ENCODE peak calls at places on chromosome 12, in nine cellular contexts. O is stimulated activated CD8-positive, alpha-beta memory T cell treated with anti-CD3 and anti-CD28 coated beads, Interleukin-12 subunit alpha, Interleukin-12 subunit beta, amount 100 ng/mL, for 4 hours; E is HTR-8/SVneo; Y is AG10803; J is NAMALWA; H is left colon; M is mammary epithelial cell; D is activated CD4-positive, CD25-positive, alpha-beta regulatory T cell; C is central memory CD4-positive, alpha-beta T cell. L is an unnamed sample.

GRCh38 chr12:120230326-120230973 is 29.5 kb upstream of the RPLP0 start:
- DNase-seq in O (no peak), C (no peak), D (no peak), Y (peak), E (peak), H (peak), J (no peak), M (peak), L (no peak)

GRCh38 chr12:10136637-10137205 is 6.7 kb upstream of the CLEC7A start:
- DNase-seq in C (no peak), J (no peak), E (no peak), O (no peak), Y (peak), M (no peak), H (no peak), D (no peak), L (no peak)

GRCh38 chr12:114404451-114405198 is 1.3 kb downstream of the TBX5 start:
- DNase-seq in C (no peak), M (no peak), D (no peak), H (no peak), Y (no peak), J (no peak), E (no peak), O (no peak), L (no peak)

GRCh38 chr12:47870175-47870781 is 34.5 kb downstream of the VDR start:
- DNase-seq in J (peak), O (no peak), C (no peak), M (no peak), D (no peak), Y (peak), E (peak), H (no peak), L (no peak)

GRCh38 chr12:28941248-28941647 is 207.8 kb upstream of the FAR2 start:
- DNase-seq in D (no peak), J (no peak), O (no peak), Y (peak), C (no peak), E (no peak), M (peak), H (no peak), L (no peak)

GRCh38 chr12:130761537-130762318 is 45.6 kb upstream of the RIMBP2 start:
- DNase-seq in D (peak), H (no peak), J (peak), E (peak), Y (peak), O (peak), M (peak), C (peak), L (peak)

GRCh38 chr12:79527498-79527897 is 163.3 kb downstream of the PAWR start:
- DNase-seq in O (no peak), Y (no peak), J (no peak), H (no peak), E (no peak), C (no peak), D (no peak), M (no peak), L (no peak)

GRCh38 chr12:66418908-66419307 is 116.6 kb downstream of the HELB start:
- DNase-seq in J (no peak), M (no peak), D (no peak), E (no peak), H (no peak), O (no peak), Y (no peak), C (no peak), L (no peak)

GRCh38 chr12:43858096-43858495 is 22.2 kb downstream of the TMEM117 start:
- DNase-seq in D (no peak), J (no peak), H (no peak), O (no peak), M (no peak), Y (no peak), E (no peak), C (no peak), L (no peak)

GRCh38 chr12:94686834-94687628 is 36.7 kb upstream of the TMCC3 start:
- DNase-seq in J (no peak), M (no peak), E (no peak), O (no peak), D (no peak), Y (no peak), H (no peak), C (no peak), L (no peak)

GRCh38 chr12:45183263-45183662 is 32.6 kb upstream of the ANO6 start:
- DNase-seq in H (no peak), M (no peak), J (peak), D (no peak), Y (peak), O (no peak), C (no peak), E (no peak), L (no peak)

GRCh38 chr12:59444932-59445331 is 150.9 kb upstream of the SLC16A7 start:
- DNase-seq in J (peak), C (no peak), D (no peak), E (no peak), M (peak), O (no peak), Y (peak), H (no peak), L (no peak)

GRCh38 chr12:121214171-121214777 is 4.3 kb downstream of the P2RX4 start:
- DNase-seq in H (no peak), M (peak), Y (peak), J (no peak), E (no peak), C (no peak), O (no peak), D (peak), L (no peak)

GRCh38 chr12:94336201-94336915 is 123.3 kb downstream of the CEP83 start:
- DNase-seq in H (no peak), Y (peak), M (no peak), C (no peak), O (no peak), D (no peak), E (no peak), J (no peak), L (no peak)

GRCh38 chr12:62701492-62701891 is 233.5 kb downstream of the PPM1H start:
- DNase-seq in Y (no peak), C (no peak), J (no peak), O (no peak), D (no peak), H (no peak), E (no peak), M (no peak), L (no peak)

GRCh38 chr12:7642876-7643309 is 22.8 kb downstream of the APOBEC1 start:
- DNase-seq in M (no peak), J (peak), Y (no peak), E (no peak), C (no peak), O (no peak), H (no peak), D (no peak), L (no peak)